ENCODE peak calls at places on chromosomes 12 and 14, in six cellular contexts. One of them, this sample, is unnamed.

GRCh38 chr12:104143918-104144317 is 5.9 kb upstream of the NFYB start:
- DNase-seq in foreskin fibroblast: no peak
- DNase-seq in GM06990: no peak
- DNase-seq in pancreas: no peak
- DNase-seq in fibroblast of pulmonary artery: no peak
- DNase-seq in AG04450: no peak
- DNase-seq in this sample: no peak

GRCh38 chr12:49345840-49346658 is 639 bp upstream of the DNAJC22 start:
- DNase-seq in pancreas: no peak
- DNase-seq in AG04450: no peak
- DNase-seq in fibroblast of pulmonary artery: no peak
- DNase-seq in GM06990: no peak
- DNase-seq in foreskin fibroblast: no peak
- DNase-seq in this sample: no peak

GRCh38 chr12:85580562-85581168 is 255.5 kb downstream of the RASSF9 start:
- DNase-seq in pancreas: no peak
- DNase-seq in GM06990: no peak
- DNase-seq in foreskin fibroblast: no peak
- DNase-seq in AG04450: no peak
- DNase-seq in fibroblast of pulmonary artery: peak
- DNase-seq in this sample: no peak

GRCh38 chr12:70609203-70609602 is 28.0 kb downstream of the PTPRB start:
- DNase-seq in GM06990: no peak
- DNase-seq in fibroblast of pulmonary artery: no peak
- DNase-seq in foreskin fibroblast: no peak
- DNase-seq in pancreas: no peak
- DNase-seq in AG04450: no peak
- DNase-seq in this sample: no peak

GRCh38 chr14:94015223-94015622 is 10.9 kb upstream of the OTUB2 start:
- DNase-seq in foreskin fibroblast: no peak
- DNase-seq in fibroblast of pulmonary artery: no peak
- DNase-seq in AG04450: no peak
- DNase-seq in pancreas: no peak
- DNase-seq in GM06990: no peak
- DNase-seq in this sample: no peak

GRCh38 chr12:122226366-122227222 is 742 bp upstream of the DIABLO start:
- DNase-seq in foreskin fibroblast: no peak
- DNase-seq in GM06990: no peak
- DNase-seq in pancreas: no peak
- DNase-seq in fibroblast of pulmonary artery: no peak
- DNase-seq in AG04450: no peak
- DNase-seq in this sample: no peak

GRCh38 chr12:24510581-24511125 is 438.2 kb downstream of the BCAT1 start:
- DNase-seq in AG04450: no peak
- DNase-seq in GM06990: no peak
- DNase-seq in pancreas: no peak
- DNase-seq in fibroblast of pulmonary artery: no peak
- DNase-seq in foreskin fibroblast: no peak
- DNase-seq in this sample: no peak

GRCh38 chr12:112420740-112421139 is 2.0 kb downstream of the PTPN11 start:
- DNase-seq in pancreas: no peak
- DNase-seq in GM06990: no peak
- DNase-seq in AG04450: no peak
- DNase-seq in fibroblast of pulmonary artery: no peak
- DNase-seq in foreskin fibroblast: no peak
- DNase-seq in this sample: no peak

GRCh38 chr12:1091350-1091749 is 100.3 kb downstream of the ERC1 start:
- DNase-seq in foreskin fibroblast: no peak
- DNase-seq in fibroblast of pulmonary artery: no peak
- DNase-seq in pancreas: no peak
- DNase-seq in AG04450: no peak
- DNase-seq in GM06990: no peak
- DNase-seq in this sample: no peak

GRCh38 chr12:44571031-44571550 is 305.0 kb downstream of the NELL2 start:
- DNase-seq in GM06990: peak
- DNase-seq in AG04450: no peak
- DNase-seq in foreskin fibroblast: no peak
- DNase-seq in fibroblast of pulmonary artery: no peak
- DNase-seq in pancreas: no peak
- DNase-seq in this sample: no peak

GRCh38 chr12:104566244-104566993 is 109.7 kb downstream of the CHST11 start:
- DNase-seq in foreskin fibroblast: no peak
- DNase-seq in GM06990: no peak
- DNase-seq in fibroblast of pulmonary artery: no peak
- DNase-seq in pancreas: no peak
- DNase-seq in AG04450: no peak
- DNase-seq in this sample: no peak

GRCh38 chr14:28321475-28322244 is 444.9 kb upstream of the FOXG1 start:
- DNase-seq in AG04450: no peak
- DNase-seq in GM06990: no peak
- DNase-seq in fibroblast of pulmonary artery: peak
- DNase-seq in foreskin fibroblast: no peak
- DNase-seq in pancreas: no peak
- DNase-seq in this sample: peak

GRCh38 chr12:28742791-28743190 is 406.3 kb upstream of the FAR2 start:
- DNase-seq in foreskin fibroblast: peak
- DNase-seq in AG04450: no peak
- DNase-seq in fibroblast of pulmonary artery: no peak
- DNase-seq in pancreas: no peak
- DNase-seq in GM06990: no peak
- DNase-seq in this sample: peak

GRCh38 chr12:14567311-14568195 is at the start of gene PLBD1:
- DNase-seq in GM06990: peak
- DNase-seq in fibroblast of pulmonary artery: peak
- DNase-seq in foreskin fibroblast: peak
- DNase-seq in pancreas: peak
- DNase-seq in AG04450: no peak
- DNase-seq in this sample: peak

GRCh38 chr12:124633269-124633953 is 66.0 kb upstream of the NCOR2 start:
- DNase-seq in GM06990: no peak
- DNase-seq in pancreas: no peak
- DNase-seq in AG04450: no peak
- DNase-seq in fibroblast of pulmonary artery: peak
- DNase-seq in foreskin fibroblast: no peak
- DNase-seq in this sample: no peak

GRCh38 chr12:23084236-23084995 is 459.4 kb downstream of the ETNK1 start:
- DNase-seq in fibroblast of pulmonary artery: peak
- DNase-seq in GM06990: no peak
- DNase-seq in foreskin fibroblast: peak
- DNase-seq in pancreas: no peak
- DNase-seq in AG04450: peak
- DNase-seq in this sample: peak

GRCh38 chr12:47900480-47901129 is 4.2 kb downstream of the VDR start:
- DNase-seq in foreskin fibroblast: no peak
- DNase-seq in pancreas: no peak
- DNase-seq in GM06990: no peak
- DNase-seq in fibroblast of pulmonary artery: no peak
- DNase-seq in AG04450: no peak
- DNase-seq in this sample: no peak

GRCh38 chr14:37597538-37598084 is 2.2 kb downstream of the TTC6 start:
- DNase-seq in AG04450: no peak
- DNase-seq in fibroblast of pulmonary artery: no peak
- DNase-seq in GM06990: no peak
- DNase-seq in pancreas: no peak
- DNase-seq in foreskin fibroblast: no peak
- DNase-seq in this sample: no peak

GRCh38 chr14:37056473-37056872 is 115.9 kb downstream of the SLC25A21 start:
- DNase-seq in AG04450: peak
- DNase-seq in pancreas: no peak
- DNase-seq in GM06990: no peak
- DNase-seq in foreskin fibroblast: no peak
- DNase-seq in fibroblast of pulmonary artery: peak
- DNase-seq in this sample: peak

GRCh38 chr12:47757360-47757839 is 1.3 kb downstream of the RAPGEF3 start:
- DNase-seq in pancreas: no peak
- DNase-seq in fibroblast of pulmonary artery: no peak
- DNase-seq in AG04450: no peak
- DNase-seq in foreskin fibroblast: no peak
- DNase-seq in GM06990: no peak
- DNase-seq in this sample: no peak

GRCh38 chr14:100406505-100407131 is 83.5 kb downstream of the SLC25A47 start:
- DNase-seq in pancreas: peak
- DNase-seq in foreskin fibroblast: no peak
- DNase-seq in AG04450: no peak
- DNase-seq in fibroblast of pulmonary artery: peak
- DNase-seq in GM06990: no peak
- DNase-seq in this sample: peak

GRCh38 chr12:54413284-54414190 is 5.5 kb downstream of the ITGA5 start:
- DNase-seq in pancreas: no peak
- DNase-seq in AG04450: no peak
- DNase-seq in foreskin fibroblast: no peak
- DNase-seq in fibroblast of pulmonary artery: peak
- DNase-seq in GM06990: no peak
- DNase-seq in this sample: no peak

GRCh38 chr12:132277961-132278360 is 51.4 kb downstream of the GALNT9 start:
- DNase-seq in foreskin fibroblast: no peak
- DNase-seq in GM06990: no peak
- DNase-seq in pancreas: no peak
- DNase-seq in AG04450: no peak
- DNase-seq in fibroblast of pulmonary artery: no peak
- DNase-seq in this sample: no peak
- H3K4me3 ChIP-seq in foreskin fibroblast: no peak
- H3K4me3 ChIP-seq in GM06990: no peak
- H3K4me3 ChIP-seq in pancreas: no peak
- H3K4me3 ChIP-seq in AG04450: no peak
- H3K4me3 ChIP-seq in fibroblast of pulmonary artery: no peak
- H3K4me3 ChIP-seq in this sample: no peak

GRCh38 chr12:111334393-111334915 is 34.4 kb downstream of the PHETA1 start:
- DNase-seq in GM06990: no peak
- DNase-seq in foreskin fibroblast: no peak
- DNase-seq in fibroblast of pulmonary artery: no peak
- DNase-seq in AG04450: no peak
- DNase-seq in pancreas: no peak
- DNase-seq in this sample: no peak

GRCh38 chr12:111335811-111336210 is 33.1 kb downstream of the PHETA1 start:
- DNase-seq in GM06990: no peak
- DNase-seq in fibroblast of pulmonary artery: no peak
- DNase-seq in foreskin fibroblast: no peak
- DNase-seq in AG04450: no peak
- DNase-seq in pancreas: no peak
- DNase-seq in this sample: no peak

GRCh38 chr12:111327474-111327873 is 41.4 kb downstream of the PHETA1 start:
- DNase-seq in fibroblast of pulmonary artery: no peak
- DNase-seq in AG04450: no peak
- DNase-seq in pancreas: no peak
- DNase-seq in GM06990: no peak
- DNase-seq in foreskin fibroblast: no peak
- DNase-seq in this sample: no peak

GRCh38 chr12:111328138-111328537 is 40.8 kb downstream of the PHETA1 start:
- DNase-seq in fibroblast of pulmonary artery: no peak
- DNase-seq in GM06990: no peak
- DNase-seq in pancreas: no peak
- DNase-seq in AG04450: no peak
- DNase-seq in foreskin fibroblast: no peak
- DNase-seq in this sample: no peak

DNA sequence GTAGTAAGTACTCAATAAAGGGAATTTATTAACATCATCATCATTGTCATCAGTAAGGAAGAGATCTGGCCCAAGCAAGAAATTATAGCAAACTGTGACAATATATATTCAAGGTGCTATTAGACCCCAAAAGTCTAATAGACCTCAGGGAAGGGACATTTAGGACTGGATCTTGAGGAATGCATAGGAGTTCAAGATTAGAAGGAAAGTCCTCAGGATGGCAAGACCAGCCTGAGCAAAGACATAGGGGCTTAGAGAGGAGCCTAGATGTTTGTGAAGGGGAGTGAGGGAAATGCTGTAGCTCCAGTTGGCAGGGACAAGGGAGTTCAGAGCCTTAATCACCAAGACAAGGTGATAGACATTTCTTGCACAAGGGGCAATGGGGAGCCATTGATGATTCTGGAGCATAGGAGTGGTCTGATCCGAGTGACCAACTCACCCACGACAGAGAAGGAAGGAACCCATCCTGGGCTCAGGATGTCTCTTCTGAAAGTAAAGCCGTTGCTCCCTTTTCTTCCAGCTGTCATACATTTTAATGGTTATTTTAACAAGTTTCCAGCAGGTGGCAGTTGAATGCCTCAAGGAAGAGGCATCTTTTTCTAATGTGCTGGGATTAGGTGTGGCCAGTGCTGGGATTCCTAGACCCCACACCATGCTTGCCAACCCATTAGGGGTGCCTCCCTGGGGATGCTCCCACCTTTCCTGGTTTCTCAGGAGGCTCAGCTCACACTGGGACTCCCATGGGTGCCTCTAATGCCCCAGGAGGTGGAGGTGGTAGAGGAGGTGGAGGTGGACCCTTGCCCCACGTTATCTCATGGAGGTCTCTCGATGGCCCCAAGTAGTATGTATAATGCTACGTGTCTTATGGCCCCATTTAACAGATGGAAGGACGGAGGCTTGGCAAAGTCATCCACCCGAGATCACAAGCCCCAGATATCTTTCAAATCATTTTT is 37.8 kb downstream of the PHETA1 start:
- DNase-seq in fibroblast of pulmonary artery: peak
- DNase-seq in pancreas: no peak
- DNase-seq in GM06990: no peak
- DNase-seq in foreskin fibroblast: no peak
- DNase-seq in AG04450: peak
- DNase-seq in this sample: peak
- TF ChIP-seq CTCF in fibroblast of pulmonary artery: peak
- TF ChIP-seq CTCF in pancreas: peak
- TF ChIP-seq CTCF in GM06990: peak
- TF ChIP-seq CTCF in foreskin fibroblast: peak
- TF ChIP-seq CTCF in AG04450: peak
- TF ChIP-seq CTCF in this sample: peak

GRCh38 chr14:32897724-32898064 is 41.0 kb upstream of the NPAS3 start:
- DNase-seq in GM06990: no peak
- DNase-seq in pancreas: no peak
- DNase-seq in fibroblast of pulmonary artery: no peak
- DNase-seq in foreskin fibroblast: no peak
- DNase-seq in AG04450: no peak
- DNase-seq in this sample: no peak
- H3K4me3 ChIP-seq in GM06990: no peak
- H3K4me3 ChIP-seq in pancreas: peak
- H3K4me3 ChIP-seq in fibroblast of pulmonary artery: peak
- H3K4me3 ChIP-seq in foreskin fibroblast: peak
- H3K4me3 ChIP-seq in AG04450: peak
- H3K4me3 ChIP-seq in this sample: peak

DNA sequence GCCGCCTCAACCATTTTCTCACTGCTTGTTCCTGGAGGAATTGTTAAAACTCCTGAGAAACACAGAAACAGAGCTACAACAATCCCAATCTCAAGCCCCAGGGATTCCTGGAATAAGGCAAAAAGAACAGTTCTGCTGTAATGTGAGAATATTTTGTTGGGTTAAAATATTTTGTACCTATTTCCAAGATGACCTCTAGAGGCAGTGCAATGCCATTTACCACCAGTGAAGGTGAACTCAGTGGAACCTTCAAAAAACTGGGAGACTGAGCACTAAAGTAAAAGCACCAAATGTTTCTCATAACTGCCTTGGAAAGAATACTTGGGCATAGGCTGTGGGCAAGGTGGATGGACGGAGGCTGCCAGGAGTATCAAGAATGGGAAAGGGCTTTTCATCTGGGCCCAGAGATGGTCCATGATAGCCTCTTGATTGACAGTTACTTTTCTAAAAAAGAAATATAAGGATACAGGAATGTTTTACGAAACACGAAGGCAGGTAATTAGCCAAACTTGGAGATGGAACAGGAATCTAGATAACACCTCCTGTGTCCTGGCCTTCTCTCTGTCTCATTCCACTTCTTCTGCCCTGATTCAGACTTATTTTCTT is 334.0 kb upstream of the FLRT2 start:
- DNase-seq in foreskin fibroblast: no peak
- DNase-seq in pancreas: no peak
- DNase-seq in AG04450: no peak
- DNase-seq in fibroblast of pulmonary artery: peak
- DNase-seq in GM06990: no peak
- DNase-seq in this sample: no peak
- TF ChIP-seq CTCF in foreskin fibroblast: peak
- TF ChIP-seq CTCF in pancreas: peak
- TF ChIP-seq CTCF in AG04450: peak
- TF ChIP-seq CTCF in fibroblast of pulmonary artery: peak
- TF ChIP-seq CTCF in GM06990: peak
- TF ChIP-seq CTCF in this sample: peak